ENCODE peak calls at places on chromosomes 11 and 22, in five cellular contexts. C, X, G, O and R are unnamed samples.

GRCh38 chr11:131579932-131580387 is 209.5 kb downstream of the NTM start:
- DNase-seq in C (no peak), X (peak; percentile 44), G (peak; percentile 70), O (peak; percentile 7), R (peak; percentile 87)

GRCh38 chr22:38162881-38163843 is 18.5 kb downstream of the PLA2G6 start:
- DNase-seq in C (no peak), X (no peak), G (no peak), O (no peak), R (no peak)

GRCh38 chr22:46113110-46113909 is 37.0 kb upstream of the PPARA start:
- DNase-seq in C (no peak), X (no peak), G (no peak), O (no peak), R (no peak)

GRCh38 chr11:65391007-65391406 is 4.6 kb downstream of the FRMD8 start:
- DNase-seq in C (no peak), X (no peak), G (peak; percentile 40), O (no peak), R (peak; percentile 62)

GRCh38 chr11:130801287-130802146 is 114.8 kb downstream of the SNX19 start:
- DNase-seq in C (no peak), X (no peak), G (no peak), O (no peak), R (no peak)

GRCh38 chr22:29396126-29396525 is 7.8 kb upstream of the AP1B1 start:
- DNase-seq in C (no peak), X (no peak), G (no peak), O (no peak), R (no peak)

GRCh38 chr22:44546686-44547310 is 48.8 kb upstream of the RTL6 start:
- DNase-seq in C (no peak), X (no peak), G (no peak), O (no peak), R (no peak)

GRCh38 chr11:78564037-78564888 is 10.4 kb downstream of the NARS2 start:
- DNase-seq in C (no peak), X (peak; percentile 41), G (no peak), O (peak; percentile 60), R (peak; percentile 84)

GRCh38 chr11:65719887-65720236 is 736 bp downstream of the RNASEH2C start:
- DNase-seq in C (no peak), X (peak; percentile 55), G (no peak), O (no peak), R (no peak)

GRCh38 chr11:87299041-87299481 is 261.3 kb downstream of the TMEM135 start:
- DNase-seq in C (no peak), X (no peak), G (no peak), O (no peak), R (no peak)

GRCh38 chr11:27215471-27216267 is 147.3 kb downstream of the CCDC34 start:
- DNase-seq in C (no peak), X (no peak), G (no peak), O (no peak), R (no peak)

GRCh38 chr22:43886231-43886630 is 5.6 kb downstream of the PNPLA5 start:
- DNase-seq in C (no peak), X (no peak), G (no peak), O (no peak), R (no peak)

GRCh38 chr11:31817054-31817620 is 6.0 kb upstream of the PAX6 start:
- DNase-seq in C (no peak), X (no peak), G (peak; percentile 19), O (no peak), R (peak; percentile 60)

GRCh38 chr11:63610604-63611394 is 3.4 kb downstream of the PLAAT3 start:
- DNase-seq in C (peak; percentile 60), X (no peak), G (peak; percentile 35), O (no peak), R (peak; percentile 85)

GRCh38 chr11:81165164-81165563 is 1568.5 kb downstream of the FAM181B start:
- DNase-seq in C (no peak), X (no peak), G (no peak), O (no peak), R (peak; percentile 58)
- TF ChIP-seq CREB1 in C (no peak), X (no peak), G (no peak), O (no peak), R (no peak)

DNA sequence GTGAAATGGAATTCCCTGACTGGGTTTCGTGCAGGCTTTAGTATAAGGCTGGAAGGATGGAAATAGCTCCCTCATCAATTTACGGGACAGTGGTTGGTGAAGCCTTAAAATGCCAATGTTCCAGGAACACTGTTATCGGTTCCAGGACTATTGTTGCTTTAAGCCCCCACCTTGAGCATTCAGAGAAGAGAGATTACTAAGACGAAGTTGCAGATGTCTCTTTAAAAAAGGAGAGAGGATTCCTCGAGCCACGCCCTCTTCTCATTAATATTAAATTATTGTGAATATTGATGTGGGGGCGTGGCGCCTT is 194 bp upstream of the CREB3L1 start:
- DNase-seq in C (no peak), X (no peak), G (no peak), O (no peak), R (peak; percentile 81)
- TF ChIP-seq CREB1 in C (no peak), X (no peak), G (no peak), O (no peak), R (no peak)

GRCh38 chr11:116911981-116912734 is 74.7 kb upstream of the APOA1 start:
- DNase-seq in C (no peak), X (no peak), G (no peak), O (no peak), R (no peak)
- TF ChIP-seq CREB1 in C (no peak), X (no peak), G (no peak), O (no peak), R (no peak)

GRCh38 chr11:34614334-34615113 is 6.4 kb upstream of the EHF start:
- DNase-seq in C (no peak), X (no peak), G (no peak), O (no peak), R (no peak)
- TF ChIP-seq CREB1 in C (no peak), X (no peak), G (no peak), O (no peak), R (no peak)